ENCODE peak calls at places on chromosomes 5 and 9, in four cellular contexts. D is body of pancreas, S is fibroblast of mammary gland, A is cardiac fibroblast. G is an unnamed sample.

GRCh38 chr5:141510160-141510559 is 21.3 kb downstream of the PCDHGC5 start:
- DNase-seq in S (no peak), A (no peak), D (no peak), G (no peak)

GRCh38 chr5:53419247-53419646 is 61.2 kb upstream of the FST start:
- DNase-seq in S (peak), A (peak), D (no peak), G (peak)

GRCh38 chr5:28143519-28143918 is 1105.1 kb upstream of the CDH9 start:
- DNase-seq in D (no peak), S (no peak), A (no peak), G (no peak)

GRCh38 chr9:87359958-87360601 is 137.6 kb upstream of the DAPK1 start:
- DNase-seq in S (no peak), D (peak), A (no peak), G (no peak)

GRCh38 chr9:97518909-97519307 is 17.4 kb downstream of the TMOD1 start:
- DNase-seq in D (peak), S (peak), A (no peak), G (peak)

GRCh38 chr9:73155389-73155788 is 3.7 kb downstream of the ANXA1 start:
- DNase-seq in D (no peak), A (no peak), S (no peak), G (peak)

GRCh38 chr5:134139891-134140469 is 25.5 kb downstream of the TCF7 start:
- DNase-seq in D (peak), A (no peak), S (no peak), G (no peak)

GRCh38 chr9:112384690-112385089 is 4.8 kb downstream of the HSDL2 start:
- DNase-seq in S (no peak), A (no peak), D (no peak), G (no peak)

GRCh38 chr5:69295088-69295754 is 37.4 kb downstream of the CCDC125 start:
- DNase-seq in A (peak), D (no peak), S (peak), G (peak)

GRCh38 chr5:119996128-119996527 is 366.8 kb downstream of the FAM170A start:
- DNase-seq in A (no peak), D (no peak), S (peak), G (no peak)

GRCh38 chr9:70540016-70540415 is 125.6 kb upstream of the KLF9 start:
- DNase-seq in S (no peak), A (no peak), D (no peak), G (no peak)

GRCh38 chr9:128026255-128027165 is 40.6 kb downstream of the NAIF1 start:
- DNase-seq in A (no peak), D (no peak), S (no peak), G (no peak)

GRCh38 chr5:159855476-159856157 is 60.7 kb upstream of the ADRA1B start:
- DNase-seq in D (no peak), A (peak), S (peak), G (peak)

GRCh38 chr5:5370375-5370774 is 52.1 kb upstream of the ICE1 start:
- DNase-seq in S (no peak), A (no peak), D (no peak), G (no peak)

GRCh38 chr5:41736641-41737040 is 133.6 kb downstream of the OXCT1 start:
- DNase-seq in D (no peak), S (peak), A (peak), G (no peak)

GRCh38 chr5:71932649-71933338 is 174.5 kb upstream of the MAP1B start:
- DNase-seq in A (peak), S (peak), D (peak), G (peak)

GRCh38 chr5:56175465-56175864 is 57.7 kb downstream of the ANKRD55 start:
- DNase-seq in A (peak), S (peak), D (no peak), G (peak)

GRCh38 chr5:133996683-133997252 is 8.0 kb downstream of the VDAC1 start:
- DNase-seq in S (no peak), A (no peak), D (no peak), G (no peak)

GRCh38 chr5:523658-524441 is 399 bp downstream of the SLC9A3 start:
- DNase-seq in A (no peak), D (no peak), S (no peak), G (no peak)

GRCh38 chr9:131835132-131835910 is 95.4 kb upstream of the RAPGEF1 start:
- DNase-seq in S (no peak), A (no peak), D (no peak), G (no peak)

GRCh38 chr9:35027871-35028270 is 38.3 kb downstream of the DNAJB5 start:
- DNase-seq in S (no peak), D (no peak), A (no peak), G (no peak)

GRCh38 chr9:35026671-35027070 is 37.1 kb downstream of the DNAJB5 start:
- DNase-seq in S (no peak), D (no peak), A (no peak), G (no peak)

GRCh38 chr9:35029241-35029640 is 39.7 kb downstream of the DNAJB5 start:
- DNase-seq in S (no peak), A (no peak), D (no peak), G (peak)

GRCh38 chr9:35028341-35028740 is 38.8 kb downstream of the DNAJB5 start:
- DNase-seq in S (peak), D (no peak), A (peak), G (peak)

DNA sequence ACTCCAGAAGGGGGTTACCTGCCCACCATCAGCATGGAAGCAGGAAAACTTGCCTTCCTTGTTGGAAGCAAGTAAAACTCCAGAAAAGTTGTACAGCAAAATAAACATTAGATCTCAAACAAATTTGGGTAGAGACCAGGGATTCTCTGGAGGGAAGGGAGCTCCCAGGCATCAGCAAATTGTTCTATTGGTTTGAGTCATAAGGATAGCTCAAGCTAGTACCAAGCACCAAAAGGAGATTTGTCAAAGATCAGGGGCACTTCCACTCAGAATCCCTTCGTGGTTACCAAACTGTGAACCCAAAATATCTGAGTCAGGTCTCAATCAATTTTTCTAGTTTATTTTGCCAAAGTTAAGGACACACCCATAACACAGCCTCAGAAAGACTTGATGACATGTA is 37.8 kb downstream of the DNAJB5 start:
- DNase-seq in A (no peak), D (no peak), S (no peak), G (no peak)
- H3K4me3 ChIP-seq in A (no peak), D (no peak), S (no peak), G (no peak)

GRCh38 chr5:142981886-142982820 is 212.0 kb downstream of the ARHGAP26 start:
- DNase-seq in A (peak), S (peak), D (peak), G (peak)

GRCh38 chr5:142984016-142984415 is 213.8 kb downstream of the ARHGAP26 start:
- DNase-seq in D (no peak), A (peak), S (no peak), G (peak)

GRCh38 chr5:142984525-142984924 is 214.3 kb downstream of the ARHGAP26 start:
- DNase-seq in D (no peak), A (no peak), S (no peak), G (no peak)

GRCh38 chr5:142981475-142981874 is 211.3 kb downstream of the ARHGAP26 start:
- DNase-seq in A (peak), S (no peak), D (no peak), G (no peak)

GRCh38 chr5:142982821-142983200 is 212.6 kb downstream of the ARHGAP26 start:
- DNase-seq in D (no peak), A (no peak), S (no peak), G (no peak)
- TF ChIP-seq CTCF in D (peak), A (no peak), S (peak), G (no peak)

GRCh38 chr5:73438048-73438896 is 10.3 kb downstream of the FOXD1 start:
- DNase-seq in A (no peak), D (no peak), S (no peak), G (no peak)
- H3K4me3 ChIP-seq in A (no peak), D (no peak), S (no peak), G (no peak)

DNA sequence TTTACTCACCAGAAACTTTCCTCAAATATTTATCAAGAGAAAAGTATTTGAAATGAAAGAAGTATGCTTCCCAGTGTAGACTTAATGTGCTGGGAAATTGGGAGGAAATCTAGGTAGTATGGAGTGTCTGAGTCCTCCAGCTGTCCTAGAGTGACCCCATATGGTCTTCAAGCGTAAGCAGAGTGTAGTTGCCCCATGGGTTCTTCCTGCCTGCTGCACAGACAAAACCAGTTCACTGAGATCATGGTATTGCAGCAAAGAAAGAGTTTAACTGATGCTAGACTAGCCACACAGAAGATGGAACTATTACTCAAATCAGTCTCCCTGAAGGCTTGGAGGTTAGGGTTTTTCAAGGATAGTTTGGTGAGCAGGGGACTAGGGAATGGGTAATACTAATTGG is 114.9 kb upstream of the PRLR start:
- DNase-seq in A (no peak), D (no peak), S (peak), G (no peak)
- TF ChIP-seq CTCF in A (no peak), D (no peak), S (no peak), G (no peak)